ENCODE peak calls at places on chromosomes 3 and 15, in seven cellular contexts. R, G, Q, Y, C, F and K are unnamed samples.

GRCh38 chr15:43531018-43531667 is 13.7 kb downstream of the MAP1A start:
- DNase-seq in R (no peak), F (no peak), C (peak), G (no peak), Y (no peak), Q (no peak), K (no peak)

GRCh38 chr3:64588381-64588780 is 99.4 kb downstream of the ADAMTS9 start:
- DNase-seq in Q (no peak), F (no peak), R (no peak), G (no peak), C (no peak), Y (no peak), K (no peak)

GRCh38 chr3:52681610-52682009 is 4.1 kb downstream of the PBRM1 start:
- DNase-seq in R (no peak), C (no peak), Q (no peak), G (no peak), Y (no peak), F (no peak), K (no peak)

GRCh38 chr3:138461246-138461645 is 26.8 kb downstream of the ESYT3 start:
- DNase-seq in F (no peak), R (no peak), Y (no peak), G (peak), C (no peak), Q (no peak), K (no peak)

GRCh38 chr3:157375342-157375986 is 61.2 kb upstream of the PTX3 start:
- DNase-seq in Q (no peak), Y (no peak), R (no peak), F (no peak), C (no peak), G (no peak), K (no peak)

GRCh38 chr15:58438956-58439355 is 7.2 kb downstream of the LIPC start:
- DNase-seq in F (peak), C (no peak), Q (peak), Y (peak), R (no peak), G (no peak), K (peak)

GRCh38 chr15:26178821-26179220 is 315.7 kb upstream of the ATP10A start:
- DNase-seq in Q (no peak), C (no peak), G (no peak), F (no peak), Y (no peak), R (no peak), K (no peak)

GRCh38 chr3:174221155-174221554 is 638.0 kb upstream of the NAALADL2 start:
- DNase-seq in Y (no peak), G (no peak), Q (no peak), C (no peak), R (no peak), F (no peak), K (no peak)

GRCh38 chr3:11794927-11795326 is 51.8 kb downstream of the TAMM41 start:
- DNase-seq in Q (no peak), G (no peak), R (no peak), F (no peak), Y (no peak), C (no peak), K (no peak)

GRCh38 chr15:45454825-45455224 is 67.7 kb downstream of the SLC30A4 start:
- DNase-seq in C (no peak), G (peak), Q (peak), Y (peak), F (peak), R (peak), K (peak)

GRCh38 chr3:81496407-81497104 is 264.9 kb downstream of the GBE1 start:
- DNase-seq in C (no peak), R (no peak), G (no peak), Y (no peak), Q (no peak), F (no peak), K (no peak)

GRCh38 chr3:71262368-71263265 is 320.9 kb downstream of the FOXP1 start:
- DNase-seq in F (no peak), R (no peak), G (no peak), Y (no peak), C (no peak), Q (no peak), K (no peak)

GRCh38 chr3:182252802-182253201 is 540.5 kb upstream of the ATP11B start:
- DNase-seq in C (no peak), Y (no peak), Q (no peak), F (no peak), G (no peak), R (no peak), K (no peak)

GRCh38 chr15:67542192-67542461 is 376 bp upstream of the MAP2K5 start:
- DNase-seq in C (no peak), F (peak), Y (no peak), G (no peak), Q (peak), R (no peak), K (no peak)

GRCh38 chr3:24583004-24583403 is 88.4 kb upstream of the THRB start:
- DNase-seq in G (no peak), F (no peak), R (no peak), Q (no peak), C (no peak), Y (no peak), K (no peak)

GRCh38 chr15:65841121-65841930 is 28.0 kb upstream of the RAB11A start:
- DNase-seq in Q (no peak), C (no peak), F (no peak), G (peak), R (no peak), Y (no peak), K (no peak)

GRCh38 chr3:182606905-182607504 is 186.3 kb upstream of the ATP11B start:
- DNase-seq in C (no peak), Q (no peak), Y (no peak), G (no peak), R (no peak), F (no peak), K (no peak)

GRCh38 chr3:122199552-122199951 is 16.1 kb downstream of the CASR start:
- DNase-seq in Y (no peak), R (no peak), C (no peak), F (no peak), Q (no peak), G (no peak), K (no peak)

GRCh38 chr15:27486676-27487290 is 515.8 kb downstream of the GABRG3 start:
- DNase-seq in Y (no peak), C (no peak), Q (no peak), F (no peak), R (no peak), G (no peak), K (no peak)

GRCh38 chr3:20042331-20042730 is 2.1 kb downstream of the KAT2B start:
- DNase-seq in G (no peak), Q (no peak), C (no peak), R (no peak), Y (no peak), F (no peak), K (no peak)

GRCh38 chr3:10419637-10420232 is 85.7 kb downstream of the ATP2B2 start:
- DNase-seq in C (no peak), F (peak), Q (no peak), R (peak), G (no peak), Y (no peak), K (peak)

GRCh38 chr3:108319428-108320053 is 23.2 kb downstream of the HHLA2 start:
- DNase-seq in G (no peak), R (no peak), C (no peak), F (no peak), Q (no peak), Y (no peak), K (no peak)

GRCh38 chr3:175163686-175164085 is 304.6 kb downstream of the NAALADL2 start:
- DNase-seq in Q (no peak), F (no peak), R (no peak), C (no peak), Y (no peak), G (no peak), K (no peak)

GRCh38 chr3:188349276-188349962 is 195.5 kb downstream of the LPP start:
- DNase-seq in Q (no peak), G (no peak), R (no peak), C (no peak), Y (no peak), F (no peak), K (no peak)

GRCh38 chr3:111616417-111617105 is 21.4 kb upstream of the ZBED2 start:
- DNase-seq in G (no peak), Q (no peak), C (no peak), Y (peak), R (peak), F (peak), K (peak)

GRCh38 chr3:66800941-66801545 is 197.1 kb upstream of the KBTBD8 start:
- DNase-seq in C (no peak), G (no peak), F (no peak), Y (no peak), Q (no peak), R (no peak), K (no peak)

GRCh38 chr3:98770261-98771039 is 7.3 kb downstream of the ST3GAL6 start:
- DNase-seq in G (no peak), Y (no peak), Q (no peak), F (peak), R (no peak), C (no peak), K (peak)

GRCh38 chr15:34206016-34206415 is 3.9 kb downstream of the KATNBL1 start:
- DNase-seq in R (no peak), Q (no peak), Y (no peak), C (no peak), F (no peak), G (no peak), K (no peak)

GRCh38 chr3:72997421-72997961 is 880 bp downstream of the PPP4R2 start:
- DNase-seq in C (no peak), R (peak), Q (peak), F (peak), G (no peak), Y (peak), K (peak)

GRCh38 chr3:66394261-66395249 is 106.3 kb downstream of the LRIG1 start:
- DNase-seq in Q (peak), G (no peak), F (no peak), C (no peak), R (no peak), Y (no peak), K (no peak)

GRCh38 chr15:70479056-70479455 is 284.3 kb downstream of the UACA start:
- DNase-seq in F (no peak), Y (no peak), C (no peak), Q (no peak), G (no peak), R (no peak), K (no peak)

GRCh38 chr3:134535186-134535974 is 49.5 kb downstream of the CEP63 start:
- DNase-seq in F (no peak), C (no peak), R (no peak), Q (no peak), G (no peak), Y (no peak), K (no peak)